ENCODE peak calls at places on chromosomes 7 and 10, in nine cellular contexts. P is naive thymus-derived CD8-positive, alpha-beta T cell; C is fibroblast of mammary gland; D is T-helper 17 cell; E is PC-3; I is GM04504; W is M059J; V is left lobe of liver; Z is PC-9. B is an unnamed sample.

GRCh38 chr7:149027560-149028345 is 552 bp downstream of the PDIA4 start:
- DNase-seq in P (no peak), C (peak; percentile 21), D (no peak), E (no peak), I (no peak), W (peak; percentile 15), V (no peak), Z (no peak), B (peak; percentile 12)

GRCh38 chr10:116621476-116621875 is 723 bp downstream of the PNLIPRP2 start:
- DNase-seq in P (no peak), C (no peak), D (no peak), E (no peak), I (no peak), W (no peak), V (no peak), Z (no peak), B (no peak)

GRCh38 chr7:128035712-128036111 is 4.5 kb upstream of the LRRC4 start:
- DNase-seq in P (no peak), C (no peak), D (no peak), E (peak; percentile 45), I (no peak), W (no peak), V (no peak), Z (no peak), B (no peak)

GRCh38 chr7:34759477-34760125 is 101.6 kb downstream of the NPSR1 start:
- DNase-seq in P (no peak), C (peak; percentile 43), D (no peak), E (peak; percentile 65), I (peak; percentile 7), W (peak; percentile 54), V (no peak), Z (no peak), B (peak; percentile 5)

GRCh38 chr10:112954974-112955735 is 5.1 kb downstream of the TCF7L2 start:
- DNase-seq in P (no peak), C (no peak), D (no peak), E (no peak), I (no peak), W (no peak), V (no peak), Z (no peak), B (no peak)

GRCh38 chr10:6140965-6141295 is 52.1 kb downstream of the RBM17 start:
- DNase-seq in P (no peak), C (no peak), D (no peak), E (no peak), I (no peak), W (no peak), V (no peak), Z (no peak), B (no peak)

GRCh38 chr7:10412426-10413019 is 561.1 kb upstream of the PHF14 start:
- DNase-seq in P (peak; percentile 17), C (peak; percentile 34), D (no peak), E (peak; percentile 48), I (no peak), W (peak; percentile 14), V (no peak), Z (no peak), B (peak; percentile 11)

GRCh38 chr10:98646998-98647917 is 200.5 kb upstream of the HPS1 start:
- DNase-seq in P (no peak), C (no peak), D (no peak), E (no peak), I (no peak), W (no peak), V (no peak), Z (no peak), B (no peak)

GRCh38 chr7:149494738-149495368 is 2.8 kb downstream of the ZNF746 start:
- DNase-seq in P (no peak), C (peak; percentile 70), D (no peak), E (no peak), I (peak; percentile 21), W (no peak), V (no peak), Z (no peak), B (no peak)

GRCh38 chr10:94192974-94193373 is 169.8 kb downstream of the NOC3L start:
- DNase-seq in P (no peak), C (peak; percentile 16), D (no peak), E (no peak), I (no peak), W (peak; percentile 72), V (no peak), Z (no peak), B (peak; percentile 5)

GRCh38 chr7:42692609-42693008 is 219.3 kb downstream of the C7orf25 start:
- DNase-seq in P (no peak), C (peak; percentile 16), D (no peak), E (peak; percentile 22), I (no peak), W (no peak), V (no peak), Z (no peak), B (no peak)

GRCh38 chr7:44183386-44183785 is 5.9 kb downstream of the GCK start:
- DNase-seq in P (no peak), C (no peak), D (no peak), E (no peak), I (no peak), W (no peak), V (no peak), Z (no peak), B (no peak)

GRCh38 chr7:158067931-158068482 is 519.6 kb downstream of the PTPRN2 start:
- DNase-seq in P (no peak), C (no peak), D (no peak), E (no peak), I (no peak), W (no peak), V (no peak), Z (no peak), B (no peak)

GRCh38 chr10:73644015-73644743 is 2.9 kb upstream of the MYOZ1 start:
- DNase-seq in P (peak; percentile 65), C (peak; percentile 74), D (peak; percentile 40), E (peak; percentile 99), I (no peak), W (peak; percentile 65), V (no peak), Z (peak; percentile 48), B (peak; percentile 31)

GRCh38 chr10:112394475-112394875 is 20.6 kb downstream of the ACSL5 start:
- DNase-seq in P (no peak), C (no peak), D (no peak), E (no peak), I (no peak), W (no peak), V (no peak), Z (no peak), B (no peak)

GRCh38 chr7:94559972-94560371 is 50.4 kb downstream of the CASD1 start:
- DNase-seq in P (no peak), C (no peak), D (no peak), E (no peak), I (no peak), W (no peak), V (no peak), Z (no peak), B (peak; percentile 30)

GRCh38 chr10:70677016-70677415 is 4.7 kb downstream of the ADAMTS14 start:
- DNase-seq in P (no peak), C (no peak), D (no peak), E (no peak), I (no peak), W (no peak), V (no peak), Z (no peak), B (no peak)

GRCh38 chr7:17369686-17370426 is 71.4 kb downstream of the AHR start:
- DNase-seq in P (no peak), C (peak; percentile 96), D (no peak), E (peak; percentile 76), I (peak; percentile 80), W (peak; percentile 87), V (no peak), Z (peak; percentile 76), B (peak; percentile 86)

GRCh38 chr7:21996641-21997040 is 50.9 kb upstream of the CDCA7L start:
- DNase-seq in P (no peak), C (peak; percentile 12), D (no peak), E (peak; percentile 21), I (no peak), W (no peak), V (no peak), Z (peak; percentile 47), B (peak; percentile 79)

GRCh38 chr7:48040944-48041664 is 5.8 kb downstream of the C7orf57 start:
- DNase-seq in P (no peak), C (no peak), D (no peak), E (no peak), I (no peak), W (peak; percentile 71), V (no peak), Z (no peak), B (peak; percentile 16)

GRCh38 chr7:124310934-124311390 is 278.1 kb upstream of the TMEM229A start:
- DNase-seq in P (no peak), C (no peak), D (no peak), E (no peak), I (no peak), W (no peak), V (no peak), Z (no peak), B (no peak)

GRCh38 chr10:76324283-76324682 is 892.9 kb downstream of the LRMDA start:
- DNase-seq in P (no peak), C (no peak), D (no peak), E (peak; percentile 86), I (no peak), W (peak; percentile 32), V (peak; percentile 85), Z (no peak), B (no peak)

GRCh38 chr7:140646931-140647647 is 6.5 kb upstream of the DENND2A start:
- DNase-seq in P (peak; percentile 24), C (no peak), D (no peak), E (no peak), I (no peak), W (peak; percentile 73), V (no peak), Z (no peak), B (no peak)

GRCh38 chr7:818031-818699 is 14.1 kb upstream of the SUN1 start:
- DNase-seq in P (no peak), C (peak; percentile 92), D (no peak), E (peak; percentile 63), I (peak; percentile 43), W (peak; percentile 60), V (no peak), Z (peak; percentile 65), B (peak; percentile 57)

GRCh38 chr10:71575446-71575845 is 144.1 kb downstream of the C10orf105 start:
- DNase-seq in P (no peak), C (no peak), D (no peak), E (no peak), I (no peak), W (no peak), V (peak; percentile 83), Z (no peak), B (no peak)

GRCh38 chr10:101066146-101066889 is 4.5 kb downstream of the KAZALD1 start:
- DNase-seq in P (peak; percentile 29), C (peak; percentile 76), D (peak; percentile 20), E (peak; percentile 80), I (no peak), W (peak; percentile 83), V (no peak), Z (peak; percentile 60), B (peak; percentile 64)

GRCh38 chr7:142798451-142799438 is 28.0 kb downstream of the PRSS2 start:
- DNase-seq in P (peak; percentile 66), C (no peak), D (no peak), E (no peak), I (no peak), W (no peak), V (peak; percentile 14), Z (peak; percentile 26), B (no peak)

GRCh38 chr7:152128741-152129461 is 103.4 kb downstream of the GALNT11 start:
- DNase-seq in P (no peak), C (no peak), D (no peak), E (no peak), I (no peak), W (no peak), V (no peak), Z (no peak), B (no peak)

GRCh38 chr10:122911889-122912484 is 1.6 kb downstream of the FAM24A start:
- DNase-seq in P (peak; percentile 33), C (peak; percentile 50), D (peak; percentile 46), E (peak; percentile 65), I (peak; percentile 12), W (peak; percentile 35), V (no peak), Z (no peak), B (peak; percentile 53)

GRCh38 chr10:122990278-122990677 is 10.1 kb downstream of the PSTK start:
- DNase-seq in P (no peak), C (peak; percentile 62), D (no peak), E (no peak), I (no peak), W (peak; percentile 44), V (no peak), Z (no peak), B (no peak)

GRCh38 chr7:106386958-106387357 is 102.2 kb upstream of the NAMPT start:
- DNase-seq in P (no peak), C (no peak), D (no peak), E (no peak), I (no peak), W (no peak), V (no peak), Z (no peak), B (no peak)